ENCODE peak calls at places on chromosomes 16 and 17, in nine cellular contexts. One of them, this sample, is unnamed.

GRCh38 chr16:13923703-13924298 is 3.8 kb downstream of the ERCC4 start:
- DNase-seq in mucosa of descending colon: no peak
- DNase-seq in adrenal gland: no peak
- DNase-seq in cardiac muscle cell: peak; percentile 55
- DNase-seq in foreskin fibroblast: peak; percentile 16
- DNase-seq in esophagus squamous epithelium: no peak
- DNase-seq in fibroblast of lung: peak; percentile 83
- DNase-seq in suprapubic skin: no peak
- DNase-seq in upper lobe of right lung: no peak
- DNase-seq in this sample: no peak

GRCh38 chr17:64635647-64636305 is 26.3 kb downstream of the SMURF2 start:
- DNase-seq in cardiac muscle cell: no peak
- DNase-seq in fibroblast of lung: peak; percentile 75
- DNase-seq in upper lobe of right lung: no peak
- DNase-seq in foreskin fibroblast: peak; percentile 63
- DNase-seq in mucosa of descending colon: no peak
- DNase-seq in esophagus squamous epithelium: no peak
- DNase-seq in adrenal gland: no peak
- DNase-seq in suprapubic skin: no peak
- DNase-seq in this sample: no peak

GRCh38 chr17:65783845-65784334 is 222.4 kb upstream of the AXIN2 start:
- DNase-seq in cardiac muscle cell: no peak
- DNase-seq in mucosa of descending colon: no peak
- DNase-seq in adrenal gland: no peak
- DNase-seq in fibroblast of lung: peak; percentile 92
- DNase-seq in foreskin fibroblast: peak; percentile 78
- DNase-seq in upper lobe of right lung: no peak
- DNase-seq in esophagus squamous epithelium: no peak
- DNase-seq in suprapubic skin: no peak
- DNase-seq in this sample: no peak

GRCh38 chr17:14038206-14038605 is 31.1 kb upstream of the COX10 start:
- DNase-seq in cardiac muscle cell: no peak
- DNase-seq in adrenal gland: no peak
- DNase-seq in foreskin fibroblast: peak; percentile 30
- DNase-seq in esophagus squamous epithelium: no peak
- DNase-seq in upper lobe of right lung: no peak
- DNase-seq in mucosa of descending colon: no peak
- DNase-seq in fibroblast of lung: peak; percentile 31
- DNase-seq in suprapubic skin: no peak
- DNase-seq in this sample: no peak

GRCh38 chr17:61340431-61340830 is 59.2 kb upstream of the TBX2 start:
- DNase-seq in mucosa of descending colon: no peak
- DNase-seq in suprapubic skin: no peak
- DNase-seq in esophagus squamous epithelium: no peak
- DNase-seq in foreskin fibroblast: no peak
- DNase-seq in adrenal gland: no peak
- DNase-seq in fibroblast of lung: no peak
- DNase-seq in upper lobe of right lung: no peak
- DNase-seq in cardiac muscle cell: no peak
- DNase-seq in this sample: no peak

GRCh38 chr17:11693284-11693683 is 95.0 kb downstream of the DNAH9 start:
- DNase-seq in foreskin fibroblast: no peak
- DNase-seq in adrenal gland: no peak
- DNase-seq in upper lobe of right lung: no peak
- DNase-seq in suprapubic skin: no peak
- DNase-seq in esophagus squamous epithelium: no peak
- DNase-seq in fibroblast of lung: no peak
- DNase-seq in mucosa of descending colon: no peak
- DNase-seq in cardiac muscle cell: no peak
- DNase-seq in this sample: no peak

GRCh38 chr17:79913896-79914812 is 74.9 kb upstream of the CBX4 start:
- DNase-seq in upper lobe of right lung: no peak
- DNase-seq in cardiac muscle cell: no peak
- DNase-seq in suprapubic skin: no peak
- DNase-seq in fibroblast of lung: no peak
- DNase-seq in mucosa of descending colon: no peak
- DNase-seq in foreskin fibroblast: no peak
- DNase-seq in esophagus squamous epithelium: no peak
- DNase-seq in adrenal gland: no peak
- DNase-seq in this sample: no peak

GRCh38 chr17:35293151-35293837 is 50.4 kb downstream of the SLFN5 start:
- DNase-seq in cardiac muscle cell: no peak
- DNase-seq in upper lobe of right lung: no peak
- DNase-seq in fibroblast of lung: no peak
- DNase-seq in suprapubic skin: no peak
- DNase-seq in foreskin fibroblast: no peak
- DNase-seq in esophagus squamous epithelium: no peak
- DNase-seq in adrenal gland: no peak
- DNase-seq in mucosa of descending colon: no peak
- DNase-seq in this sample: no peak

GRCh38 chr16:29858974-29859373 is 4.1 kb downstream of the CDIPT start:
- DNase-seq in mucosa of descending colon: no peak
- DNase-seq in esophagus squamous epithelium: no peak
- DNase-seq in upper lobe of right lung: no peak
- DNase-seq in adrenal gland: no peak
- DNase-seq in suprapubic skin: no peak
- DNase-seq in cardiac muscle cell: no peak
- DNase-seq in fibroblast of lung: no peak
- DNase-seq in foreskin fibroblast: no peak
- DNase-seq in this sample: no peak

GRCh38 chr16:48963306-48963705 is 318.3 kb downstream of the CBLN1 start:
- DNase-seq in foreskin fibroblast: peak; percentile 69
- DNase-seq in upper lobe of right lung: no peak
- DNase-seq in suprapubic skin: no peak
- DNase-seq in adrenal gland: peak; percentile 20
- DNase-seq in esophagus squamous epithelium: no peak
- DNase-seq in mucosa of descending colon: no peak
- DNase-seq in cardiac muscle cell: no peak
- DNase-seq in fibroblast of lung: peak; percentile 44
- DNase-seq in this sample: no peak

GRCh38 chr17:78674595-78675315 is 97.6 kb upstream of the DNAH17 start:
- DNase-seq in upper lobe of right lung: peak; percentile 63
- DNase-seq in esophagus squamous epithelium: no peak
- DNase-seq in cardiac muscle cell: no peak
- DNase-seq in suprapubic skin: no peak
- DNase-seq in fibroblast of lung: no peak
- DNase-seq in foreskin fibroblast: no peak
- DNase-seq in adrenal gland: no peak
- DNase-seq in mucosa of descending colon: no peak
- DNase-seq in this sample: peak; percentile 61

GRCh38 chr17:61314368-61315078 is 85.1 kb upstream of the TBX2 start:
- DNase-seq in cardiac muscle cell: peak; percentile 43
- DNase-seq in adrenal gland: peak; percentile 55
- DNase-seq in esophagus squamous epithelium: no peak
- DNase-seq in foreskin fibroblast: peak; percentile 55
- DNase-seq in fibroblast of lung: peak; percentile 90
- DNase-seq in upper lobe of right lung: no peak
- DNase-seq in suprapubic skin: no peak
- DNase-seq in mucosa of descending colon: no peak
- DNase-seq in this sample: peak; percentile 95

GRCh38 chr17:75240394-75241142 is 20.8 kb downstream of the GGA3 start:
- DNase-seq in esophagus squamous epithelium: no peak
- DNase-seq in upper lobe of right lung: no peak
- DNase-seq in cardiac muscle cell: peak; percentile 44
- DNase-seq in mucosa of descending colon: no peak
- DNase-seq in fibroblast of lung: peak; percentile 22
- DNase-seq in adrenal gland: peak; percentile 40
- DNase-seq in foreskin fibroblast: no peak
- DNase-seq in suprapubic skin: no peak
- DNase-seq in this sample: no peak

GRCh38 chr16:19923396-19923795 is 38.7 kb upstream of the GPRC5B start:
- DNase-seq in cardiac muscle cell: no peak
- DNase-seq in esophagus squamous epithelium: no peak
- DNase-seq in upper lobe of right lung: no peak
- DNase-seq in foreskin fibroblast: no peak
- DNase-seq in adrenal gland: no peak
- DNase-seq in mucosa of descending colon: no peak
- DNase-seq in fibroblast of lung: no peak
- DNase-seq in suprapubic skin: no peak
- DNase-seq in this sample: no peak

GRCh38 chr16:86879268-86879667 is 300.9 kb downstream of the FOXL1 start:
- DNase-seq in fibroblast of lung: no peak
- DNase-seq in cardiac muscle cell: no peak
- DNase-seq in upper lobe of right lung: peak; percentile 41
- DNase-seq in suprapubic skin: no peak
- DNase-seq in foreskin fibroblast: no peak
- DNase-seq in esophagus squamous epithelium: no peak
- DNase-seq in mucosa of descending colon: no peak
- DNase-seq in adrenal gland: no peak
- DNase-seq in this sample: no peak

DNA sequence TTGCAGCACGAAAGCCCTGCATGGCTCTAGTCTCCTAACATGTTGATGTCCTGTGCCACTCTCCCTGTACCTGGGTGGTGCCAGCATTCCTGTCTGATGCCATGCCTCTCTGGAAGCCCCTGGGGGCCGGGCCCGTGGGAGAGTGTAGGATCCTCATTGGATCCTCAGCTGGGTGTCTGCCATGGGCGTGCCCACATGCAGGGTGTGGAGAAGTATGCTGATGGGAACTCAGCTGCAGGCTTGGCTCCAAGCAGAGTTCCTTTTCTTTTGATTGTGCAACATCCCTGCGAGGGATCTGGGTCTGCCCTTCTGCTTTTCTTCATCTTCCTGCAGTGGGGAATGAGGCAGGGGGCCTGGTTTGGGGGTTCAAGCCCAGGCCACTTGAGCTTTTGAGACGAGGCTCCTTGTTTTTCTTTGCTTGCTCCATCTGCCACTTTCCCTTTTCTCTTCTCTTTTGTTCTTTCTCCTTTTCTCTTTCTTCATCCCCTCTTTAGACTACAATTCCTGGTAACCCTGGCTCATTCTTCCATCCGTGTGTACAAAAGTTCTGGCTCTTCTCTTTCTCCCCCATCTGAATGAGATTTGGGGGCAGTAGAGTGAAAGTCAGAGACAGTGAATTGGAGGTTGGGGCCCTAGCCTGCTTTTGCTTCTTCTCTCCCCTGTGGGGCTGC is 32.9 kb downstream of the KSR1 start:
- DNase-seq in cardiac muscle cell: no peak
- DNase-seq in suprapubic skin: peak; percentile 92
- DNase-seq in adrenal gland: peak; percentile 74
- DNase-seq in foreskin fibroblast: peak; percentile 19
- DNase-seq in esophagus squamous epithelium: no peak
- DNase-seq in fibroblast of lung: peak; percentile 81
- DNase-seq in mucosa of descending colon: peak; percentile 81
- DNase-seq in upper lobe of right lung: peak; percentile 89
- DNase-seq in this sample: peak; percentile 82
- H3K4me3 ChIP-seq in cardiac muscle cell: no peak overlapping the region
- H3K4me3 ChIP-seq in suprapubic skin: no peak overlapping the region
- H3K4me3 ChIP-seq in adrenal gland: no peak overlapping the region
- H3K4me3 ChIP-seq in foreskin fibroblast: no peak overlapping the region
- H3K4me3 ChIP-seq in esophagus squamous epithelium: no peak overlapping the region
- H3K4me3 ChIP-seq in fibroblast of lung: no peak overlapping the region
- H3K4me3 ChIP-seq in mucosa of descending colon: no peak overlapping the region
- H3K4me3 ChIP-seq in upper lobe of right lung: no peak overlapping the region
- H3K4me3 ChIP-seq in this sample: no peak overlapping the region

DNA sequence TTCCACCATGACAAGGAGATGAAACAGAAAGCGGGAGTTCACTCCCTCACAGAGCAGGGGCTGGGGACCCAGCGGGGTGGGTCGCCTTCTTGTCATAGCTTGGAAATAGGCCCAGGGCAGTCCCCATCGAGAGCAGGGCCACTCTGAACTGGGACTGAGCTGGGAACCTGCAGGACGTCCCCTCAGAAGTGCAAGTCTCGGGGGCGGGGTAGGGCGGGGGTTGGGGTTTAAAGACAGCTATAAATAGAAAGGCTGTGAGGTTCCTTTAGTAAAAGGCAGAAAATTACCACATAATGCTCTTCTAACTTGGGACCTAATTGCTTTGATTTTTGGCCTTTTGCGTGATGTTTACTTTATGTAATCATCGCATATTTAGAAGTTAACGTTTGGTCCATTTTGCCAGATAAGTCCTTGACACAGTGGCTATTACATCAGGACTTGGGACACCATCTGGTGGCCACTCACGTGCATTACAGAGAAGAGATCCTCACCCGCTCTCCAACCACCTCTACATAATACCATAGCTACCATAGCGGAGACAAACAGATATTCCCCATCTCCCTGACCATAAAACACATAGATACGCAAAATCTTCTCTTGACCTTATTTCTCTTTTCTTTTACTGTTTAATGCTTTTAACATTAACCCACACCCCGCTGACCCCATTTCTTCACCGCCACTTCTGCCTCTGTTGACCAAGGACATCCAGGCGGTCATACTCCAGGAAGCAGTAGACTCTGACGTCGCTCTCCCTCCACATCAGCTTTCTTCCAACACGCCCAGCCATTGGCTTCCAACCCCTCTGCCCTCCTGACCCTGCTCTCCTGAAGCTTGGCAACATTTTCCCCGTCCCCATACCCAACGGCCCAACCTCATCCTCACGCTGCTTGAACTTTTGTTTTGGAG is 27.5 kb upstream of the PIK3R6 start:
- DNase-seq in mucosa of descending colon: no peak
- DNase-seq in fibroblast of lung: peak; percentile 73
- DNase-seq in esophagus squamous epithelium: no peak
- DNase-seq in cardiac muscle cell: peak; percentile 73
- DNase-seq in adrenal gland: peak; percentile 68
- DNase-seq in foreskin fibroblast: peak; percentile 50
- DNase-seq in suprapubic skin: peak; percentile 74
- DNase-seq in upper lobe of right lung: peak; percentile 55
- DNase-seq in this sample: peak; percentile 71
- TF ChIP-seq CTCF in mucosa of descending colon: peak; percentile 52
- TF ChIP-seq CTCF in fibroblast of lung: peak; percentile 77
- TF ChIP-seq CTCF in esophagus squamous epithelium: peak; percentile 78
- TF ChIP-seq CTCF in cardiac muscle cell: peak; percentile 83
- TF ChIP-seq CTCF in adrenal gland: peak; percentile 85
- TF ChIP-seq CTCF in foreskin fibroblast: peak; percentile 84
- TF ChIP-seq CTCF in suprapubic skin: peak; percentile 75
- TF ChIP-seq CTCF in upper lobe of right lung: peak; percentile 81
- TF ChIP-seq CTCF in this sample: peak; percentile 44

DNA sequence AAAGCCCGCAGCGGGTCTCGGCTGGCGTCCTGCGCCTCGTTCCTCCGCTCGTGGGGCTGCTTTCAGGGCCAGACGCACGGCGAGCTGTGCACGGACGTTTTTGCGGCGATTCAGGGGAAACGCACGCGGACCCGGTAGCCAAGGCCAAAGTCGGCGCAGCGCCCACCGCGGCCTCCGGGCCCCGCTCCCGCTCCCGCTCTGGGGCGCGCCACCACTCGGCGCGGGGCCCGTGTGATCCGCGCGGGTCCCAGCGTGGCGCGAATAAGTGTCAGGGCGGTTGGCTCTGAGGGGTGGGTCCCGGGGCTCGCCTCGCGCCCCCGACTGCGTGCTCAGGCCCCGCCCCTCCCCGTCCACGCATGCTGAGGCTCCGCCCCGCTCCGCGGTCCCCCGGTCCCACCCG is 694 bp upstream of the TBCD start:
- DNase-seq in esophagus squamous epithelium: no peak
- DNase-seq in suprapubic skin: no peak
- DNase-seq in cardiac muscle cell: no peak
- DNase-seq in fibroblast of lung: no peak
- DNase-seq in mucosa of descending colon: peak; percentile 69
- DNase-seq in foreskin fibroblast: no peak
- DNase-seq in upper lobe of right lung: no peak
- DNase-seq in adrenal gland: peak; percentile 67
- DNase-seq in this sample: no peak
- H3K4me3 ChIP-seq in esophagus squamous epithelium: peak overlapping the region; percentile 99
- H3K4me3 ChIP-seq in suprapubic skin: peak overlapping the region; percentile 78
- H3K4me3 ChIP-seq in cardiac muscle cell: peak overlapping the region; percentile 90
- H3K4me3 ChIP-seq in fibroblast of lung: no peak overlapping the region
- H3K4me3 ChIP-seq in mucosa of descending colon: no peak overlapping the region
- H3K4me3 ChIP-seq in foreskin fibroblast: peak overlapping the region; percentile 52
- H3K4me3 ChIP-seq in upper lobe of right lung: peak overlapping the region; percentile 60
- H3K4me3 ChIP-seq in adrenal gland: no peak overlapping the region
- H3K4me3 ChIP-seq in this sample: peak overlapping the region; percentile 99

GRCh38 chr16:67441907-67442306 is 11.0 kb downstream of the HSD11B2 start:
- DNase-seq in adrenal gland: no peak
- DNase-seq in mucosa of descending colon: no peak
- DNase-seq in upper lobe of right lung: no peak
- DNase-seq in foreskin fibroblast: no peak
- DNase-seq in cardiac muscle cell: no peak
- DNase-seq in suprapubic skin: no peak
- DNase-seq in esophagus squamous epithelium: no peak
- DNase-seq in fibroblast of lung: peak; percentile 75
- DNase-seq in this sample: no peak
- TF ChIP-seq CTCF in adrenal gland: no peak
- TF ChIP-seq CTCF in mucosa of descending colon: no peak
- TF ChIP-seq CTCF in upper lobe of right lung: no peak
- TF ChIP-seq CTCF in foreskin fibroblast: no peak
- TF ChIP-seq CTCF in cardiac muscle cell: no peak
- TF ChIP-seq CTCF in suprapubic skin: no peak
- TF ChIP-seq CTCF in esophagus squamous epithelium: no peak
- TF ChIP-seq CTCF in fibroblast of lung: no peak
- TF ChIP-seq CTCF in this sample: no peak

This sample was measured in coronary artery.